ENCODE peak calls at places on chromosomes 5 and 9, in nine cellular contexts. One of them, this sample, is unnamed.

GRCh38 chr9:120852240-120853018 is 9.7 kb upstream of the PSMD5 start:
- DNase-seq in tibial artery: no peak
- DNase-seq in omental fat pad: no peak
- DNase-seq in HFFc6: no peak
- DNase-seq in ovary: no peak
- DNase-seq in fibroblast of lung: no peak
- DNase-seq in fibroblast of pulmonary artery: no peak
- DNase-seq in dorsolateral prefrontal cortex: no peak
- DNase-seq in thyroid gland: no peak
- DNase-seq in this sample: no peak

GRCh38 chr5:378976-379742 is 57.6 kb downstream of the AHRR start:
- DNase-seq in fibroblast of lung: no peak
- DNase-seq in dorsolateral prefrontal cortex: no peak
- DNase-seq in HFFc6: peak; percentile 63
- DNase-seq in ovary: no peak
- DNase-seq in fibroblast of pulmonary artery: no peak
- DNase-seq in tibial artery: no peak
- DNase-seq in omental fat pad: no peak
- DNase-seq in thyroid gland: no peak
- DNase-seq in this sample: no peak

GRCh38 chr9:15293727-15294405 is 13.2 kb downstream of the TTC39B start:
- DNase-seq in fibroblast of pulmonary artery: no peak
- DNase-seq in fibroblast of lung: peak; percentile 54
- DNase-seq in thyroid gland: no peak
- DNase-seq in ovary: peak; percentile 32
- DNase-seq in tibial artery: no peak
- DNase-seq in HFFc6: peak; percentile 25
- DNase-seq in omental fat pad: no peak
- DNase-seq in dorsolateral prefrontal cortex: no peak
- DNase-seq in this sample: no peak

GRCh38 chr5:172144931-172145869 is 42.8 kb downstream of the STK10 start:
- DNase-seq in tibial artery: no peak
- DNase-seq in fibroblast of pulmonary artery: no peak
- DNase-seq in fibroblast of lung: no peak
- DNase-seq in dorsolateral prefrontal cortex: no peak
- DNase-seq in omental fat pad: no peak
- DNase-seq in ovary: no peak
- DNase-seq in HFFc6: no peak
- DNase-seq in thyroid gland: no peak
- DNase-seq in this sample: peak; percentile 57

GRCh38 chr5:594241-594860 is 17.8 kb upstream of the CEP72 start:
- DNase-seq in fibroblast of pulmonary artery: no peak
- DNase-seq in thyroid gland: no peak
- DNase-seq in fibroblast of lung: no peak
- DNase-seq in dorsolateral prefrontal cortex: no peak
- DNase-seq in ovary: no peak
- DNase-seq in HFFc6: no peak
- DNase-seq in omental fat pad: no peak
- DNase-seq in tibial artery: no peak
- DNase-seq in this sample: no peak

GRCh38 chr5:151770383-151771258 is 1.1 kb upstream of the G3BP1 start:
- DNase-seq in omental fat pad: peak; percentile 44
- DNase-seq in thyroid gland: peak; percentile 84
- DNase-seq in fibroblast of lung: peak; percentile 85
- DNase-seq in dorsolateral prefrontal cortex: peak; percentile 70
- DNase-seq in tibial artery: peak; percentile 78
- DNase-seq in ovary: peak; percentile 84
- DNase-seq in HFFc6: peak; percentile 70
- DNase-seq in fibroblast of pulmonary artery: peak; percentile 84
- DNase-seq in this sample: peak; percentile 55

GRCh38 chr5:170941788-170942187 is 80.0 kb downstream of the RANBP17 start:
- DNase-seq in fibroblast of lung: no peak
- DNase-seq in omental fat pad: no peak
- DNase-seq in ovary: no peak
- DNase-seq in HFFc6: no peak
- DNase-seq in tibial artery: no peak
- DNase-seq in dorsolateral prefrontal cortex: no peak
- DNase-seq in fibroblast of pulmonary artery: no peak
- DNase-seq in thyroid gland: no peak
- DNase-seq in this sample: no peak

GRCh38 chr5:73459366-73459765 is 10.8 kb upstream of the FOXD1 start:
- DNase-seq in fibroblast of lung: no peak
- DNase-seq in omental fat pad: no peak
- DNase-seq in thyroid gland: no peak
- DNase-seq in fibroblast of pulmonary artery: no peak
- DNase-seq in dorsolateral prefrontal cortex: no peak
- DNase-seq in HFFc6: no peak
- DNase-seq in ovary: no peak
- DNase-seq in tibial artery: no peak
- DNase-seq in this sample: no peak

GRCh38 chr5:135468541-135468940 is 16.4 kb upstream of the TIFAB start:
- DNase-seq in thyroid gland: no peak
- DNase-seq in ovary: no peak
- DNase-seq in omental fat pad: no peak
- DNase-seq in tibial artery: no peak
- DNase-seq in dorsolateral prefrontal cortex: no peak
- DNase-seq in fibroblast of lung: no peak
- DNase-seq in fibroblast of pulmonary artery: no peak
- DNase-seq in HFFc6: no peak
- DNase-seq in this sample: no peak

GRCh38 chr5:10329808-10330481 is 22.2 kb upstream of the CMBL start:
- DNase-seq in omental fat pad: no peak
- DNase-seq in HFFc6: peak; percentile 82
- DNase-seq in thyroid gland: peak; percentile 91
- DNase-seq in dorsolateral prefrontal cortex: no peak
- DNase-seq in fibroblast of pulmonary artery: peak; percentile 81
- DNase-seq in tibial artery: peak; percentile 50
- DNase-seq in ovary: peak; percentile 30
- DNase-seq in fibroblast of lung: peak; percentile 97
- DNase-seq in this sample: no peak

GRCh38 chr9:21295992-21296391 is 9.1 kb downstream of the IFNA5 start:
- DNase-seq in HFFc6: no peak
- DNase-seq in omental fat pad: no peak
- DNase-seq in ovary: no peak
- DNase-seq in tibial artery: no peak
- DNase-seq in fibroblast of lung: no peak
- DNase-seq in thyroid gland: no peak
- DNase-seq in fibroblast of pulmonary artery: no peak
- DNase-seq in dorsolateral prefrontal cortex: no peak
- DNase-seq in this sample: no peak

GRCh38 chr5:73338201-73339126 is 110.1 kb downstream of the FOXD1 start:
- DNase-seq in fibroblast of pulmonary artery: peak; percentile 36
- DNase-seq in tibial artery: peak; percentile 20
- DNase-seq in omental fat pad: no peak
- DNase-seq in ovary: no peak
- DNase-seq in fibroblast of lung: peak; percentile 79
- DNase-seq in thyroid gland: no peak
- DNase-seq in dorsolateral prefrontal cortex: no peak
- DNase-seq in HFFc6: peak; percentile 26
- DNase-seq in this sample: no peak

GRCh38 chr5:14234204-14234603 is 91.1 kb downstream of the TRIO start:
- DNase-seq in dorsolateral prefrontal cortex: no peak
- DNase-seq in ovary: no peak
- DNase-seq in tibial artery: no peak
- DNase-seq in thyroid gland: no peak
- DNase-seq in fibroblast of lung: no peak
- DNase-seq in fibroblast of pulmonary artery: peak; percentile 38
- DNase-seq in HFFc6: no peak
- DNase-seq in omental fat pad: no peak
- DNase-seq in this sample: no peak

GRCh38 chr5:39076757-39077475 is 2.7 kb upstream of the RICTOR start:
- DNase-seq in omental fat pad: no peak
- DNase-seq in ovary: no peak
- DNase-seq in thyroid gland: no peak
- DNase-seq in HFFc6: peak; percentile 40
- DNase-seq in fibroblast of pulmonary artery: peak; percentile 31
- DNase-seq in fibroblast of lung: peak; percentile 37
- DNase-seq in dorsolateral prefrontal cortex: no peak
- DNase-seq in tibial artery: no peak
- DNase-seq in this sample: no peak

GRCh38 chr5:169668732-169669131 is 31.7 kb downstream of the DOCK2 start:
- DNase-seq in fibroblast of lung: peak; percentile 10
- DNase-seq in thyroid gland: no peak
- DNase-seq in omental fat pad: no peak
- DNase-seq in ovary: no peak
- DNase-seq in tibial artery: no peak
- DNase-seq in fibroblast of pulmonary artery: no peak
- DNase-seq in dorsolateral prefrontal cortex: no peak
- DNase-seq in HFFc6: peak; percentile 25
- DNase-seq in this sample: no peak

GRCh38 chr9:75593920-75594319 is 296.6 kb upstream of the PCSK5 start:
- DNase-seq in fibroblast of lung: no peak
- DNase-seq in dorsolateral prefrontal cortex: no peak
- DNase-seq in omental fat pad: no peak
- DNase-seq in fibroblast of pulmonary artery: no peak
- DNase-seq in tibial artery: no peak
- DNase-seq in ovary: no peak
- DNase-seq in HFFc6: no peak
- DNase-seq in thyroid gland: no peak
- DNase-seq in this sample: no peak
- TF ChIP-seq CTCF in fibroblast of lung: no peak
- TF ChIP-seq CTCF in dorsolateral prefrontal cortex: no peak
- TF ChIP-seq CTCF in omental fat pad: no peak
- TF ChIP-seq CTCF in fibroblast of pulmonary artery: no peak
- TF ChIP-seq CTCF in tibial artery: no peak
- TF ChIP-seq CTCF in ovary: no peak
- TF ChIP-seq CTCF in HFFc6: no peak
- TF ChIP-seq CTCF in thyroid gland: no peak
- TF ChIP-seq CTCF in this sample: no peak

GRCh38 chr5:132493821-132494220 is 3.2 kb upstream of the IRF1 start:
- DNase-seq in tibial artery: no peak
- DNase-seq in HFFc6: no peak
- DNase-seq in omental fat pad: no peak
- DNase-seq in ovary: peak; percentile 2
- DNase-seq in dorsolateral prefrontal cortex: no peak
- DNase-seq in fibroblast of lung: no peak
- DNase-seq in thyroid gland: no peak
- DNase-seq in fibroblast of pulmonary artery: no peak
- DNase-seq in this sample: no peak

GRCh38 chr5:132495063-132495671 is 4.6 kb upstream of the IRF1 start:
- DNase-seq in HFFc6: no peak
- DNase-seq in thyroid gland: no peak
- DNase-seq in tibial artery: no peak
- DNase-seq in fibroblast of lung: no peak
- DNase-seq in fibroblast of pulmonary artery: no peak
- DNase-seq in ovary: peak; percentile 40
- DNase-seq in omental fat pad: no peak
- DNase-seq in dorsolateral prefrontal cortex: no peak
- DNase-seq in this sample: no peak

GRCh38 chr5:132496631-132497487 is 6.3 kb upstream of the IRF1 start:
- DNase-seq in tibial artery: peak; percentile 88
- DNase-seq in HFFc6: peak; percentile 70
- DNase-seq in fibroblast of pulmonary artery: peak; percentile 84
- DNase-seq in thyroid gland: peak; percentile 92
- DNase-seq in ovary: peak; percentile 90
- DNase-seq in omental fat pad: peak; percentile 82
- DNase-seq in dorsolateral prefrontal cortex: peak; percentile 69
- DNase-seq in fibroblast of lung: peak; percentile 87
- DNase-seq in this sample: peak; percentile 64

GRCh38 chr5:132497488-132497997 is 7.0 kb upstream of the IRF1 start:
- DNase-seq in tibial artery: peak; percentile 80
- DNase-seq in fibroblast of lung: peak; percentile 90
- DNase-seq in ovary: peak; percentile 69
- DNase-seq in omental fat pad: no peak
- DNase-seq in HFFc6: peak; percentile 87
- DNase-seq in fibroblast of pulmonary artery: peak; percentile 94
- DNase-seq in thyroid gland: peak; percentile 30
- DNase-seq in dorsolateral prefrontal cortex: no peak
- DNase-seq in this sample: no peak

GRCh38 chr5:132495672-132496630 is 5.4 kb upstream of the IRF1 start:
- DNase-seq in omental fat pad: peak; percentile 74
- DNase-seq in ovary: peak; percentile 88
- DNase-seq in fibroblast of lung: peak; percentile 94
- DNase-seq in tibial artery: peak; percentile 84
- DNase-seq in thyroid gland: peak; percentile 98
- DNase-seq in fibroblast of pulmonary artery: peak; percentile 95
- DNase-seq in HFFc6: peak; percentile 69
- DNase-seq in dorsolateral prefrontal cortex: peak; percentile 62
- DNase-seq in this sample: peak; percentile 31
- TF ChIP-seq CTCF in omental fat pad: no peak
- TF ChIP-seq CTCF in ovary: no peak
- TF ChIP-seq CTCF in fibroblast of lung: peak; percentile 13
- TF ChIP-seq CTCF in tibial artery: no peak
- TF ChIP-seq CTCF in thyroid gland: no peak
- TF ChIP-seq CTCF in fibroblast of pulmonary artery: peak; percentile 1
- TF ChIP-seq CTCF in HFFc6: peak; percentile 24
- TF ChIP-seq CTCF in dorsolateral prefrontal cortex: no peak
- TF ChIP-seq CTCF in this sample: no peak

GRCh38 chr9:108186996-108187395 is 668.8 kb downstream of the ACTL7B start:
- DNase-seq in HFFc6: no peak
- DNase-seq in fibroblast of pulmonary artery: peak; percentile 65
- DNase-seq in omental fat pad: no peak
- DNase-seq in dorsolateral prefrontal cortex: no peak
- DNase-seq in tibial artery: no peak
- DNase-seq in fibroblast of lung: peak; percentile 89
- DNase-seq in thyroid gland: peak; percentile 8
- DNase-seq in ovary: peak; percentile 38
- DNase-seq in this sample: no peak

GRCh38 chr9:108185613-108186012 is 670.2 kb downstream of the ACTL7B start:
- DNase-seq in tibial artery: no peak
- DNase-seq in ovary: no peak
- DNase-seq in fibroblast of pulmonary artery: no peak
- DNase-seq in dorsolateral prefrontal cortex: no peak
- DNase-seq in HFFc6: no peak
- DNase-seq in thyroid gland: no peak
- DNase-seq in fibroblast of lung: no peak
- DNase-seq in omental fat pad: no peak
- DNase-seq in this sample: no peak

GRCh38 chr9:108182950-108183381 is 672.8 kb downstream of the ACTL7B start:
- DNase-seq in omental fat pad: no peak
- DNase-seq in thyroid gland: no peak
- DNase-seq in fibroblast of pulmonary artery: peak; percentile 44
- DNase-seq in HFFc6: no peak
- DNase-seq in dorsolateral prefrontal cortex: no peak
- DNase-seq in ovary: no peak
- DNase-seq in fibroblast of lung: no peak
- DNase-seq in tibial artery: peak; percentile 22
- DNase-seq in this sample: no peak

GRCh38 chr9:108184009-108184408 is 671.8 kb downstream of the ACTL7B start:
- DNase-seq in fibroblast of pulmonary artery: no peak
- DNase-seq in omental fat pad: no peak
- DNase-seq in ovary: no peak
- DNase-seq in fibroblast of lung: no peak
- DNase-seq in dorsolateral prefrontal cortex: no peak
- DNase-seq in HFFc6: no peak
- DNase-seq in thyroid gland: no peak
- DNase-seq in tibial artery: no peak
- DNase-seq in this sample: no peak

GRCh38 chr9:108184941-108185340 is 670.8 kb downstream of the ACTL7B start:
- DNase-seq in ovary: no peak
- DNase-seq in fibroblast of lung: no peak
- DNase-seq in HFFc6: no peak
- DNase-seq in thyroid gland: no peak
- DNase-seq in fibroblast of pulmonary artery: peak; percentile 59
- DNase-seq in tibial artery: no peak
- DNase-seq in omental fat pad: no peak
- DNase-seq in dorsolateral prefrontal cortex: no peak
- DNase-seq in this sample: no peak
- TF ChIP-seq CTCF in ovary: no peak
- TF ChIP-seq CTCF in fibroblast of lung: no peak
- TF ChIP-seq CTCF in HFFc6: no peak
- TF ChIP-seq CTCF in thyroid gland: no peak
- TF ChIP-seq CTCF in fibroblast of pulmonary artery: no peak
- TF ChIP-seq CTCF in tibial artery: no peak
- TF ChIP-seq CTCF in omental fat pad: no peak
- TF ChIP-seq CTCF in dorsolateral prefrontal cortex: no peak
- TF ChIP-seq CTCF in this sample: no peak

GRCh38 chr9:77177143-77177893 is at the start of gene VPS13A:
- DNase-seq in fibroblast of lung: peak; percentile 86
- DNase-seq in omental fat pad: peak; percentile 69
- DNase-seq in ovary: peak; percentile 91
- DNase-seq in fibroblast of pulmonary artery: peak; percentile 92
- DNase-seq in HFFc6: peak; percentile 92
- DNase-seq in thyroid gland: peak; percentile 98
- DNase-seq in dorsolateral prefrontal cortex: peak; percentile 69
- DNase-seq in tibial artery: peak; percentile 91
- DNase-seq in this sample: peak; percentile 94
- TF ChIP-seq CTCF in fibroblast of lung: peak; percentile 8
- TF ChIP-seq CTCF in omental fat pad: no peak
- TF ChIP-seq CTCF in ovary: no peak
- TF ChIP-seq CTCF in fibroblast of pulmonary artery: no peak
- TF ChIP-seq CTCF in HFFc6: peak; percentile 56
- TF ChIP-seq CTCF in thyroid gland: no peak
- TF ChIP-seq CTCF in dorsolateral prefrontal cortex: no peak
- TF ChIP-seq CTCF in tibial artery: peak; percentile 30
- TF ChIP-seq CTCF in this sample: peak; percentile 47